ENCODE peak calls at places on chromosome 1, in ten cellular contexts. C is astrocyte; B is AG10803; K is mucosa of gallbladder; E is stimulated activated CD4-positive, alpha-beta T cell treated with anti-CD3 and anti-CD28 coated beads, Interleukin-12 subunit alpha, Interleukin-12 subunit beta, amount 100 ng/mL, for 4 hours; H is HFF-Myc; A is left ventricle myocardium inferior; L is T-cell; U is CD8-positive, alpha-beta T cell; D is EH. P is an unnamed sample.

GRCh38 chr1:64878090-64878489 is 88.3 kb downstream of the JAK1 start:
- DNase-seq in U (no peak), B (no peak), A (no peak), H (no peak), C (no peak), E (no peak), D (no peak), L (no peak), K (no peak), P (no peak)

GRCh38 chr1:29711582-29712274 is 475.4 kb downstream of the PTPRU start:
- DNase-seq in H (no peak), K (no peak), E (no peak), L (no peak), U (no peak), D (peak), B (peak), C (peak), A (no peak), P (no peak)

GRCh38 chr1:85459274-85459673 is 5.7 kb downstream of the DDAH1 start:
- DNase-seq in C (no peak), D (no peak), H (no peak), K (no peak), E (no peak), B (no peak), L (no peak), A (no peak), U (no peak), P (no peak)

GRCh38 chr1:12604114-12604874 is 13.7 kb downstream of the DHRS3 start:
- DNase-seq in E (peak), H (peak), D (peak), L (peak), B (peak), A (peak), U (peak), K (peak), C (peak), P (peak)

GRCh38 chr1:109910123-109910962 is at the start of gene CSF1:
- DNase-seq in A (peak), D (peak), H (peak), C (peak), L (peak), U (peak), B (peak), K (peak), E (peak), P (peak)

GRCh38 chr1:215824245-215824644 is 257.1 kb downstream of the KCTD3 start:
- DNase-seq in C (no peak), D (peak), U (no peak), H (no peak), A (no peak), B (no peak), L (no peak), E (no peak), K (no peak), P (no peak)

GRCh38 chr1:7902478-7903084 is 38.1 kb downstream of the TNFRSF9 start:
- DNase-seq in U (peak), C (peak), E (peak), A (peak), B (peak), K (peak), H (peak), L (peak), D (peak), P (peak)

GRCh38 chr1:53482441-53483153 is 23.4 kb downstream of the DMRTB1 start:
- DNase-seq in U (no peak), C (no peak), K (no peak), A (no peak), L (no peak), B (no peak), H (no peak), E (no peak), D (no peak), P (no peak)

GRCh38 chr1:151060241-151061011 is at the start of gene MLLT11:
- DNase-seq in U (peak), H (no peak), C (peak), A (peak), L (no peak), B (peak), D (peak), K (peak), E (no peak), P (peak)

GRCh38 chr1:163697137-163697536 is 375.4 kb downstream of the NUF2 start:
- DNase-seq in K (no peak), E (no peak), B (no peak), C (no peak), A (no peak), L (no peak), D (no peak), U (no peak), H (no peak), P (no peak)

P was measured in right cardiac atrium.